ENCODE peak calls at places on chromosomes 13 and 19, in five cellular contexts. G is NCI-H2171 treated with DMSO at 0.1 percent for 48 hours, Y is heart left ventricle, W is NCI-H524, J is left kidney. R is an unnamed sample.

GRCh38 chr13:34391071-34391470 is 551.0 kb upstream of the NBEA start:
- DNase-seq in W (no peak), G (no peak), Y (no peak), J (no peak), R (no peak)

GRCh38 chr13:28138756-28139470 is 568 bp downstream of the PAN3 start:
- DNase-seq in J (peak), Y (peak), W (peak), G (peak), R (peak)

GRCh38 chr19:32392946-32393345 is 12.6 kb upstream of the DPY19L3 start:
- DNase-seq in W (no peak), G (no peak), Y (no peak), J (peak), R (no peak)

GRCh38 chr19:907183-907853 is 5.7 kb downstream of the R3HDM4 start:
- DNase-seq in J (no peak), Y (peak), G (no peak), W (no peak), R (no peak)

GRCh38 chr19:43784981-43785808 is 4.4 kb upstream of the KCNN4 start:
- DNase-seq in W (peak), G (peak), Y (peak), J (peak), R (peak)

GRCh38 chr19:41407271-41407670 is 9.7 kb downstream of the BCKDHA start:
- DNase-seq in G (no peak), W (no peak), J (no peak), Y (no peak), R (no peak)

GRCh38 chr19:31211088-31211487 is 138.1 kb downstream of the TSHZ3 start:
- DNase-seq in G (no peak), J (no peak), Y (no peak), W (no peak), R (no peak)

GRCh38 chr13:113882266-113882627 is 18.4 kb upstream of the GAS6 start:
- DNase-seq in W (no peak), J (no peak), Y (peak), G (no peak), R (no peak)

GRCh38 chr19:6528544-6529121 is 2.2 kb upstream of the TNFSF9 start:
- DNase-seq in Y (peak), G (no peak), J (no peak), W (no peak), R (peak)

GRCh38 chr19:13353625-13354024 is 152.7 kb downstream of the CACNA1A start:
- DNase-seq in Y (no peak), G (no peak), J (no peak), W (no peak), R (no peak)

GRCh38 chr13:100338265-100338664 is 249.4 kb downstream of the PCCA start:
- DNase-seq in G (no peak), W (no peak), J (no peak), Y (no peak), R (no peak)

GRCh38 chr13:67094078-67094477 is 136.1 kb downstream of the PCDH9 start:
- DNase-seq in W (no peak), J (no peak), G (no peak), Y (no peak), R (no peak)

GRCh38 chr19:38511074-38511708 is 77.7 kb downstream of the RYR1 start:
- DNase-seq in Y (no peak), W (no peak), J (no peak), G (no peak), R (no peak)

GRCh38 chr13:44393391-44393790 is 19.8 kb downstream of the SERP2 start:
- DNase-seq in J (peak), G (no peak), Y (no peak), W (no peak), R (no peak)

GRCh38 chr13:111304041-111304544 is 16.3 kb upstream of the TEX29 start:
- DNase-seq in J (no peak), Y (no peak), G (no peak), W (no peak), R (no peak)

GRCh38 chr19:48745208-48745995 is 1.3 kb downstream of the IZUMO1 start:
- DNase-seq in G (peak), Y (peak), J (peak), W (no peak), R (peak)

GRCh38 chr19:39308531-39309304 is 11.9 kb downstream of the LRFN1 start:
- DNase-seq in J (peak), Y (no peak), W (no peak), G (no peak), R (no peak)

GRCh38 chr13:45055902-45056648 is 64.2 kb upstream of the GTF2F2 start:
- DNase-seq in W (no peak), Y (no peak), G (peak), J (no peak), R (no peak)

GRCh38 chr19:12843999-12844732 is 5.9 kb downstream of the MAST1 start:
- DNase-seq in G (no peak), Y (no peak), W (no peak), J (no peak), R (no peak)

GRCh38 chr19:48664476-48664875 is 8.3 kb downstream of the NTN5 start:
- DNase-seq in W (no peak), G (no peak), Y (no peak), J (no peak), R (no peak)

GRCh38 chr19:9995079-9995478 is 15.2 kb downstream of the COL5A3 start:
- DNase-seq in G (no peak), J (no peak), Y (no peak), W (no peak), R (no peak)

GRCh38 chr13:49904729-49905456 is 31.2 kb downstream of the SPRYD7 start:
- DNase-seq in G (peak), J (no peak), Y (no peak), W (no peak), R (no peak)

GRCh38 chr13:84443463-84443862 is 561.2 kb upstream of the SLITRK1 start:
- DNase-seq in G (no peak), Y (no peak), J (no peak), W (no peak), R (no peak)

GRCh38 chr13:37869506-37869755 is 141 bp downstream of the TRPC4 start:
- DNase-seq in G (no peak), W (no peak), Y (no peak), J (no peak), R (no peak)

GRCh38 chr13:113041821-113042335 is 63.7 kb upstream of the F7 start:
- DNase-seq in G (no peak), Y (no peak), W (no peak), J (no peak), R (no peak)

GRCh38 chr13:28324181-28324789 is 170.6 kb downstream of the FLT1 start:
- DNase-seq in J (peak), G (peak), W (peak), Y (peak), R (peak)

GRCh38 chr19:56111601-56112312 is 9.3 kb downstream of the ZNF787 start:
- DNase-seq in W (no peak), J (no peak), Y (no peak), G (no peak), R (peak)

GRCh38 chr13:26584713-26585112 is 27.2 kb downstream of the WASF3 start:
- DNase-seq in J (peak), Y (no peak), G (no peak), W (no peak), R (no peak)

GRCh38 chr13:99004931-99005330 is 27.1 kb upstream of the DOCK9 start:
- DNase-seq in Y (no peak), J (peak), G (peak), W (no peak), R (no peak)

GRCh38 chr13:99962242-99962641 is 9.3 kb downstream of the ZIC5 start:
- DNase-seq in G (no peak), Y (no peak), W (no peak), J (no peak), R (no peak)

GRCh38 chr19:55442372-55443044 is 592 bp downstream of the SHISA7 start:
- DNase-seq in J (peak), G (peak), Y (no peak), W (no peak), R (no peak)